ENCODE peak calls at places on chromosome X, in eight cellular contexts. H is stimulated activated CD4-positive, alpha-beta T cell treated with anti-CD3 and anti-CD28 coated beads, Interleukin-15, amount 100 ng/mL, for 1 hour; Y is iris pigment epithelial cell; D is activated CD8-positive, alpha-beta T cell treated with anti-CD3 and anti-CD28 coated beads for 36 hours; J is effector memory CD8-positive, alpha-beta T cell; I is NAMALWA; M is omental fat pad; O is cerebellum. C is an unnamed sample.

GRCh38 chrX:68732906-68733493 is 85.5 kb downstream of the STARD8 start:
- DNase-seq in H (peak), Y (peak), D (peak), J (peak), I (peak), M (peak), O (no peak), C (peak)

GRCh38 chrX:109485470-109486340 is 3.8 kb upstream of the GUCY2F start:
- DNase-seq in H (peak), Y (peak), D (peak), J (peak), I (peak), M (peak), O (peak), C (peak)

GRCh38 chrX:133523094-133523493 is 107.8 kb upstream of the GPC4 start:
- DNase-seq in H (no peak), Y (no peak), D (no peak), J (no peak), I (no peak), M (no peak), O (no peak), C (no peak)

GRCh38 chrX:129000018-129000417 is 523.3 kb downstream of the SMARCA1 start:
- DNase-seq in H (no peak), Y (no peak), D (no peak), J (no peak), I (no peak), M (no peak), O (no peak), C (no peak)

GRCh38 chrX:73767017-73767416 is 204.0 kb downstream of the CHIC1 start:
- DNase-seq in H (no peak), Y (no peak), D (no peak), J (no peak), I (no peak), M (no peak), O (no peak), C (no peak)

GRCh38 chrX:37348237-37349130 is 680 bp upstream of the PRRG1 start:
- DNase-seq in H (no peak), Y (peak), D (no peak), J (no peak), I (no peak), M (no peak), O (no peak), C (no peak)

GRCh38 chrX:72394518-72395163 is 88.9 kb upstream of the CITED1 start:
- DNase-seq in H (no peak), Y (peak), D (no peak), J (no peak), I (no peak), M (no peak), O (no peak), C (peak)

GRCh38 chrX:67044029-67044653 is 405.3 kb upstream of the EDA2R start:
- DNase-seq in H (no peak), Y (no peak), D (no peak), J (no peak), I (no peak), M (no peak), O (no peak), C (no peak)

GRCh38 chrX:37405954-37406353 is 56.8 kb downstream of the PRRG1 start:
- DNase-seq in H (no peak), Y (peak), D (no peak), J (no peak), I (no peak), M (no peak), O (no peak), C (no peak)

GRCh38 chrX:73126240-73126639 is 46.9 kb upstream of the PABPC1L2A start:
- DNase-seq in H (no peak), Y (no peak), D (no peak), J (no peak), I (no peak), M (no peak), O (no peak), C (no peak)

GRCh38 chrX:39499996-39500395 is 597.8 kb downstream of the BCOR start:
- DNase-seq in H (no peak), Y (peak), D (no peak), J (no peak), I (no peak), M (no peak), O (no peak), C (no peak)

GRCh38 chrX:152819732-152820131 is 10.8 kb downstream of the CETN2 start:
- DNase-seq in H (no peak), Y (peak), D (no peak), J (no peak), I (no peak), M (no peak), O (no peak), C (no peak)

GRCh38 chrX:44344687-44345086 is 1.2 kb upstream of the EFHC2 start:
- DNase-seq in H (no peak), Y (no peak), D (peak), J (peak), I (no peak), M (no peak), O (no peak), C (peak)

GRCh38 chrX:140762061-140762460 is 52.5 kb downstream of the LINC00632 start:
- DNase-seq in H (no peak), Y (peak), D (peak), J (no peak), I (peak), M (peak), O (peak), C (peak)

GRCh38 chrX:136639506-136640176 is 8.3 kb upstream of the CD40LG start:
- DNase-seq in H (no peak), Y (peak), D (no peak), J (no peak), I (no peak), M (no peak), O (no peak), C (peak)

GRCh38 chrX:46036508-46036907 is 508.7 kb downstream of the ZNF674 start:
- DNase-seq in H (no peak), Y (no peak), D (no peak), J (no peak), I (no peak), M (no peak), O (no peak), C (no peak)

GRCh38 chrX:83521905-83522304 is 13.8 kb downstream of the POU3F4 start:
- DNase-seq in H (no peak), Y (no peak), D (no peak), J (no peak), I (no peak), M (no peak), O (no peak), C (no peak)

GRCh38 chrX:38717871-38718270 is 83.4 kb upstream of the MID1IP1 start:
- DNase-seq in H (no peak), Y (peak), D (peak), J (no peak), I (peak), M (no peak), O (no peak), C (peak)

GRCh38 chrX:72002886-72003285 is 92.2 kb downstream of the NHSL2 start:
- DNase-seq in H (no peak), Y (no peak), D (no peak), J (no peak), I (no peak), M (no peak), O (no peak), C (no peak)

GRCh38 chrX:137926090-137926489 is 360.2 kb downstream of the ZIC3 start:
- DNase-seq in H (no peak), Y (no peak), D (no peak), J (no peak), I (peak), M (no peak), O (peak), C (peak)

GRCh38 chrX:119417842-119418241 is 18.7 kb downstream of the SLC25A43 start:
- DNase-seq in H (no peak), Y (peak), D (no peak), J (no peak), I (peak), M (no peak), O (no peak), C (peak)

GRCh38 chrX:38726596-38726995 is 74.7 kb upstream of the MID1IP1 start:
- DNase-seq in H (no peak), Y (no peak), D (no peak), J (no peak), I (no peak), M (no peak), O (no peak), C (no peak)

GRCh38 chrX:109600114-109600710 is 24.8 kb downstream of the KCNE5 start:
- DNase-seq in H (no peak), Y (peak), D (no peak), J (no peak), I (no peak), M (no peak), O (no peak), C (peak)